ENCODE peak calls at places on chromosomes 4 and X, in seven cellular contexts. J is progenitor cell of endocrine pancreas, K is D721Med, F is CD14-positive monocyte, C is ovary, Y is lower lobe of right lung, T is epithelial cell of proximal tubule. H is an unnamed sample.

GRCh38 chrX:119693996-119694451 is 1.1 kb upstream of the SEPTIN6 start:
- DNase-seq in F (no peak), Y (no peak), C (no peak), K (no peak), J (no peak), T (no peak), H (no peak)

GRCh38 chrX:84224741-84225140 is 36.7 kb upstream of the RPS6KA6 start:
- DNase-seq in T (no peak), F (no peak), Y (no peak), C (no peak), J (no peak), K (no peak), H (no peak)

GRCh38 chr4:54439831-54440243 is 210.7 kb downstream of the PDGFRA start:
- DNase-seq in Y (peak), T (no peak), K (no peak), F (peak), J (no peak), C (peak), H (no peak)

GRCh38 chr4:4858527-4858926 is 938 bp upstream of the MSX1 start:
- DNase-seq in F (no peak), J (no peak), Y (no peak), K (no peak), T (no peak), C (no peak), H (no peak)

GRCh38 chr4:3010998-3011397 is 47.6 kb downstream of the GRK4 start:
- DNase-seq in J (no peak), C (no peak), T (no peak), Y (no peak), K (no peak), F (no peak), H (no peak)

GRCh38 chrX:48474127-48474526 is 1.9 kb upstream of the FTSJ1 start:
- DNase-seq in C (no peak), K (no peak), Y (no peak), J (no peak), T (no peak), F (no peak), H (no peak)

GRCh38 chr4:93396274-93396673 is 432.3 kb upstream of the ATOH1 start:
- DNase-seq in J (no peak), C (no peak), K (no peak), T (peak), F (no peak), Y (no peak), H (no peak)

GRCh38 chrX:19670854-19671620 is 155.7 kb upstream of the MAP3K15 start:
- DNase-seq in J (no peak), Y (no peak), F (no peak), T (peak), C (peak), K (no peak), H (no peak)

GRCh38 chr4:56186808-56187523 is 200.3 kb downstream of the AASDH start:
- DNase-seq in J (no peak), C (no peak), T (no peak), F (no peak), K (no peak), Y (no peak), H (no peak)

GRCh38 chr4:3291411-3291968 is 1.3 kb upstream of the RGS12 start:
- DNase-seq in T (no peak), F (no peak), J (no peak), K (no peak), Y (peak), C (no peak), H (no peak)

GRCh38 chr4:1136028-1136427 is 22.7 kb upstream of the RNF212 start:
- DNase-seq in T (no peak), F (no peak), C (no peak), J (no peak), Y (peak), K (no peak), H (no peak)

GRCh38 chr4:38804654-38805295 is at the start of gene TLR1:
- DNase-seq in C (no peak), T (peak), J (no peak), Y (no peak), K (no peak), F (no peak), H (no peak)

GRCh38 chrX:38055170-38055847 is 49.0 kb downstream of the SYTL5 start:
- DNase-seq in C (no peak), J (no peak), K (no peak), T (peak), Y (no peak), F (no peak), H (no peak)

GRCh38 chr4:186102931-186103330 is 1.6 kb upstream of the FAM149A start:
- DNase-seq in K (no peak), J (no peak), F (no peak), Y (no peak), T (no peak), C (no peak), H (no peak)

GRCh38 chr4:65661469-65661868 is 8.8 kb downstream of the EPHA5 start:
- DNase-seq in Y (peak), K (no peak), T (no peak), C (no peak), F (no peak), J (no peak), H (no peak)

GRCh38 chr4:45939056-45939455 is 184.8 kb downstream of the GABRG1 start:
- DNase-seq in F (no peak), K (no peak), T (no peak), Y (no peak), C (no peak), J (no peak), H (no peak)

GRCh38 chr4:126604273-126604867 is 1028.4 kb upstream of the INTU start:
- DNase-seq in Y (no peak), T (no peak), K (no peak), C (no peak), J (no peak), F (no peak), H (no peak)

GRCh38 chr4:8703401-8703696 is 110.8 kb downstream of the CPZ start:
- DNase-seq in F (peak), C (no peak), J (no peak), T (no peak), K (no peak), Y (no peak), H (no peak)

GRCh38 chr4:7939377-7940108 is at the start of gene AFAP1:
- DNase-seq in T (no peak), C (peak), K (peak), J (peak), Y (peak), F (peak), H (peak)

GRCh38 chrX:63349307-63349706 is 1.8 kb downstream of the SPIN4 start:
- DNase-seq in K (no peak), Y (no peak), J (no peak), T (no peak), F (no peak), C (no peak), H (no peak)

GRCh38 chrX:3244203-3244743 is 102.2 kb downstream of the MXRA5 start:
- DNase-seq in T (no peak), C (no peak), Y (no peak), F (no peak), K (no peak), J (no peak), H (no peak)

DNA sequence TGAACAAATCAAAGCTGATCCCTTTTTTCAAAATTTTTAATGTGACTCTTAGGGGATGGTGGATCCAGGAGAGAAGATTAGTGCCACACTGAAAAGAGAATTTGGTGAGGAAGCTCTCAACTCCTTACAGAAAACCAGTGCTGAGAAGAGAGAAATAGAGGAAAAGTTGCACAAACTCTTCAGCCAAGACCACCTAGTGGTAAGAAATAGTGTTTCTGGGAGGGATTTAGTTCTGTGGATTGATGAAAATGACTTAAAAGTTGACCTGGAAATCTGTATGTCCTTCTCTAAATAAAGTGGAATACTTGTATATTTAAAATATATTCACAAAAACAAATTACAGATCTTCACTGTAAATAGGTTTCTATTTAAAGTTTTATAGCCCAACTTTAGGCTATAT is 29.2 kb downstream of the NUDT9 start:
- DNase-seq in J (no peak), C (no peak), K (no peak), T (no peak), Y (no peak), F (no peak), H (no peak)
- TF ChIP-seq CTCF in J (peak), C (no peak), K (no peak), T (peak), Y (no peak), F (no peak), H (no peak)

DNA sequence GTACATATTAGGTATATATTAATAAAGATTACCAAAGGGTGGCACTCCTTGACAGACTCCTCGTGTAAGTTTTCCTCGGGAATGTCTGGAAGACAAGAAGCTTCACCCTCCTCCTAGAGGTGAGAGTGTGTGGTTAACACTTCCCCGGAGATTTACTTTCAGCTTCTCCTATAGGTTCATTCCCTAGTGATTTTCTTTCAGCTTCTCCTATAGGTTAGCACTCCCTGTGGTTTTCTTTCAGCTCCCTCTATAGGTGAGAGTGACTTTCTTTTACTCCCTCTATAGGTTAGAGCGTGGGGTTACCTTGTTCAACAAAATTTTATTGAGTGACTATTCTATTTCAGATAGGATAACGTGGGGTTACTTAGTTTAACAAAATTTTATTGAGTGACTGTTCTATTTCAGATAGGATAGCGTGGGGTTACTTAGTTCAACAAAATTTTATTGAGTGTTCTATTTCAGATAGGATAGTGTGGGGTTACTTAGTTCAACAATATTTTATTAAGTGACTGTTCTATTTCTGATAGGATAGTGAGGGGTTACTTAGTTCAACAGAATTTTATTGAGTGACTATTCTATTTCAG is 106.0 kb upstream of the PLAC1 start:
- DNase-seq in F (no peak), T (no peak), K (no peak), Y (no peak), J (no peak), C (no peak), H (no peak)
- TF ChIP-seq CTCF in F (peak), T (peak), K (peak), Y (no peak), J (no peak), C (no peak), H (no peak)

GRCh38 chrX:133250184-133251080 is 32.3 kb upstream of the TFDP3 start:
- DNase-seq in K (no peak), T (no peak), J (no peak), F (no peak), C (no peak), Y (no peak), H (no peak)

GRCh38 chrX:133248177-133248576 is 30.0 kb upstream of the TFDP3 start:
- DNase-seq in C (no peak), K (no peak), T (no peak), F (no peak), Y (no peak), J (no peak), H (no peak)

GRCh38 chrX:133254666-133255065 is 36.5 kb upstream of the TFDP3 start:
- DNase-seq in F (no peak), C (no peak), T (no peak), Y (no peak), K (no peak), J (no peak), H (no peak)

GRCh38 chrX:133246921-133247320 is 28.8 kb upstream of the TFDP3 start:
- DNase-seq in Y (no peak), T (no peak), K (no peak), J (no peak), C (no peak), F (no peak), H (no peak)

DNA sequence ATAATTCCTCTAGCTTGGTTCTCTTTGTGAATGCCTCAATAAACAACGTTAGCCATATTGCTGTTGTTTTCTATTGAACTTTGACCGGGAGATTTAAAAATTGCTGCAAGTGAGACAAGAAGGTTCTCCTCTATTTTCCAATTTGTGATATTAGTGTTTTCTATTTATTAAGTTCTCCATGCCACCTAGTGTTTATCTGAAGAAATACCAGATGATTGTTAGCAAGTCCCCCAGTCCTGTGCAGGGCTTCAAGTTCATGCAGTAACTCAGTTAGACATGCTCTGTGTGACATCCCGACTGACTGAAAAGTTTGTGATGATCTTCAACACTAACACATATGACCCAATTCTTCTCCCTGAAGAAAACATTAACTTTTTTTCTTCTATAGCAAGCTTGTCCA is 31.5 kb upstream of the TFDP3 start:
- DNase-seq in T (no peak), Y (no peak), C (no peak), J (no peak), F (no peak), K (no peak), H (no peak)
- TF ChIP-seq CTCF in T (peak), Y (no peak), C (no peak), J (peak), F (no peak), K (no peak), H (no peak)

GRCh38 chr4:123452585-123452984 is 56.0 kb downstream of the SPRY1 start:
- DNase-seq in T (peak), K (no peak), J (no peak), Y (peak), F (peak), C (no peak), H (peak)
- TF ChIP-seq CTCF in T (no peak), K (no peak), J (no peak), Y (no peak), F (no peak), C (no peak), H (no peak)

DNA sequence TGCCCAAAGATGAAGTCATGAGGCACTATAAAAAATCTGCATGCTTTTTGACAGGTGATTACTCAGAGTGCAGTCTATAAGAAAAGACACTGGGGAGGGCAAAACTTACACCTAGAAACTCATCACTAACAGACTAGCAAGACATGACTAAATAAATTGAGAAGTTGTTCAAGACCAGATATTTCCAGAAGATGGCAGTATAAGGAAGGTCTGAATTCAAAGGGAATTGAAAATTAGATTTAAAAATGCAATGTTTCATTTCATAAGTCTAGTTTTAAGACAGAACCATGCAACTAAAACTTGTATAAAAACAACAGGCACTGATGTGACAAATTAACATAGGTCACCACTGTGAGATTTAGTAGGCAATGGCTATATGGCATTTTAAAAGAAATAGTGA is 232.5 kb upstream of the POF1B start:
- DNase-seq in Y (no peak), T (no peak), J (no peak), C (no peak), F (no peak), K (no peak), H (no peak)
- TF ChIP-seq CTCF in Y (no peak), T (peak), J (peak), C (no peak), F (no peak), K (peak), H (no peak)

DNA sequence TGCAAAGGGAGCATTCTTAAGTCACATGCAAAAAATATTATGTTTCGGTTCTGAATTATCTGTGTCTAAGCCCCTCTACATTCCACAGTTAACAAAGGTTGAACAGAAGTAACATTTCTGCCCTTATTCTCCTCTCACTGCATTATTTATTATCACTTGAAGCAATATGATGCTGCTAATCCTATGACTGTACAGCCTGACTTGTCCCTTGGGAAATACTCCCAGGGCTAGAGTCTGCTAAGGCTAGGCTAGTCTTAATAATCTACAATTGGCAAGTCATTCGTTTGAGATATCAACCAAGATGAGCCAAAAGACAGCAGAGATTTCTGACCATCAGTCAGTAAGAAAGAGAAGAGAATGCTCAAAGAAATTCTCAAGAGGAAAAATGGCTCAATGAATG is 226.9 kb upstream of the HCCS start:
- DNase-seq in C (no peak), T (no peak), F (no peak), J (no peak), K (peak), Y (no peak), H (no peak)
- TF ChIP-seq CTCF in C (no peak), T (no peak), F (no peak), J (no peak), K (no peak), Y (no peak), H (no peak)

DNA sequence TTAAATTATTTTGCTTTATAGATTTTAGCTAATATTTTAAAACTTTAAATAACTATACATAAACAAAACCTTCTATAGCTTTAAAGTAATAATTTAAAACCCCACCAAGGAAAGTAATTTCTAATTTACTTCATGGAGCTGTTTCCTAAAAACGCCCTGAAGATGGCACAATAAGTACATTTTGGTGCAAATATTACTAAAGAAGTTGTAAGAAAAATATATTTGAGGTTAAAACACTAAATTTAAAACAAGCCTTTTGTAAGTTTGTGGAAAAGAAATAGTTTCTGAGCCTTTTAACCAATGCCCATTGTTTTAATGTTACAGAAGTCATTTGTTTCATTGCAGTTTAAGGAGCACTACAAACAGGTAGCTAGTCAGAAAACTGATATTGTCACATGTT is 137.4 kb upstream of the AGA start:
- DNase-seq in K (no peak), Y (no peak), T (no peak), F (no peak), J (no peak), C (no peak), H (no peak)
- TF ChIP-seq CTCF in K (peak), Y (no peak), T (peak), F (no peak), J (no peak), C (no peak), H (no peak)

DNA sequence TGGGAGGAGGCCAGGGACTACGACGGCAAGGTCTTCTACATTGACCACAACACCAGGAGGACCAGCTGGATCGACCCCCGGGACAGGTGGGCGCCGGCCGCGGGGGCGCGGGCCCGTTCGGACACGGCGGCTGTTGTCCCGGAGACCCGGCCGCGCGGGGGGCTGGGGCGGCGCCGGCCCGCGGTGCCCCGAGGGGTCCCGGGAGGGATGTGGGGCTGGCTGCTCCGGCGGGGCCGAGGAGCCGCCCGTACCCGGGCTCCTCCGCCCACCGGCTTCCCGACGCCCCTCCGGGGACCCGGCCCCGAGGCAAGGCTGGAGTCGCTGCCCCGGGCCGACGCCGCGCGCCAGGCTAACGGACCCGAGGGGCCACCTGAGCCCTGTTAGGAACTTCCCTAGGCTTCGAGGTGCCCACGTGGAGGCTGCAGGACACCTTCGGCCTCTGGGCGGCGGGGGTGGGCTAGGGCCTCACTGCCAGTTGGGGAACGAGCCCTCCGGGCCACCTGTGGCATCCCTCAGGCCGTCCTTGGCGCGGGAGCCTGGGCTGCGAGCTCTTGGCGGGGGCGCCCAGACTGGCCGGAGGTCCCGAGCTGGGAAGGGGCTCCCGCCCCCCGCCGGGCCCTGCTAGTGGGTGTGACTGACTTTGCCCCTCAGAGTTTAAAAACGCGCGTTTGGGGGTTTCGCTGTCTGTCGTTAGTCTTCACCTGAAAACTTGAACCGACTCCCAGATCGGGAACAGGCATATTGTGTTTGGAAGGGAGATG is 660 bp downstream of the WWC2 start:
- DNase-seq in K (no peak), F (no peak), J (peak), C (peak), Y (peak), T (no peak), H (no peak)
- TF ChIP-seq CTCF in K (no peak), F (no peak), J (peak), C (no peak), Y (peak), T (peak), H (no peak)